ENCODE peak calls at places on chromosome 2, in four cellular contexts. One of them, this sample, is unnamed.

GRCh38 chr2:1137992-1138391 is 187.3 kb downstream of the SNTG2 start:
- DNase-seq in cardiac fibroblast: no peak
- DNase-seq in Calu3: no peak
- DNase-seq in astrocyte: no peak
- DNase-seq in this sample: no peak

GRCh38 chr2:231172020-231172419 is 26.4 kb upstream of the ARMC9 start:
- DNase-seq in cardiac fibroblast: peak
- DNase-seq in Calu3: no peak
- DNase-seq in astrocyte: peak
- DNase-seq in this sample: no peak

GRCh38 chr2:222569826-222570225 is 86.1 kb downstream of the FARSB start:
- DNase-seq in cardiac fibroblast: no peak
- DNase-seq in Calu3: no peak
- DNase-seq in astrocyte: peak
- DNase-seq in this sample: no peak

GRCh38 chr2:178377046-178377445 is 73.9 kb downstream of the PRKRA start:
- DNase-seq in cardiac fibroblast: no peak
- DNase-seq in Calu3: no peak
- DNase-seq in astrocyte: no peak
- DNase-seq in this sample: no peak

GRCh38 chr2:61597300-61598289 is 59.4 kb upstream of the XPO1 start:
- DNase-seq in cardiac fibroblast: no peak
- DNase-seq in Calu3: no peak
- DNase-seq in astrocyte: no peak
- DNase-seq in this sample: no peak

GRCh38 chr2:176812376-176812775 is 400.2 kb upstream of the HNRNPA3 start:
- DNase-seq in cardiac fibroblast: no peak
- DNase-seq in Calu3: no peak
- DNase-seq in astrocyte: no peak
- DNase-seq in this sample: no peak

GRCh38 chr2:117968724-117969121 is 45.1 kb downstream of the CCDC93 start:
- DNase-seq in cardiac fibroblast: no peak
- DNase-seq in Calu3: no peak
- DNase-seq in astrocyte: no peak
- DNase-seq in this sample: no peak

GRCh38 chr2:105919826-105920225 is 175.1 kb downstream of the NCK2 start:
- DNase-seq in cardiac fibroblast: peak
- DNase-seq in Calu3: peak
- DNase-seq in astrocyte: peak
- DNase-seq in this sample: peak

GRCh38 chr2:42859006-42859552 is 66.7 kb upstream of the HAAO start:
- DNase-seq in cardiac fibroblast: peak
- DNase-seq in Calu3: peak
- DNase-seq in astrocyte: peak
- DNase-seq in this sample: peak

GRCh38 chr2:68463287-68463877 is 3.7 kb downstream of the FBXO48 start:
- DNase-seq in cardiac fibroblast: peak
- DNase-seq in Calu3: no peak
- DNase-seq in astrocyte: peak
- DNase-seq in this sample: no peak

GRCh38 chr2:172208881-172209325 is 106.2 kb upstream of the DLX2 start:
- DNase-seq in cardiac fibroblast: peak
- DNase-seq in Calu3: no peak
- DNase-seq in astrocyte: peak
- DNase-seq in this sample: no peak

GRCh38 chr2:216064014-216064630 is 17.5 kb downstream of the PECR start:
- DNase-seq in cardiac fibroblast: no peak
- DNase-seq in Calu3: no peak
- DNase-seq in astrocyte: peak
- DNase-seq in this sample: no peak

GRCh38 chr2:216056739-216057138 is 24.9 kb downstream of the PECR start:
- DNase-seq in cardiac fibroblast: no peak
- DNase-seq in Calu3: no peak
- DNase-seq in astrocyte: no peak
- DNase-seq in this sample: no peak

GRCh38 chr2:216055661-216056060 is 25.9 kb downstream of the PECR start:
- DNase-seq in cardiac fibroblast: no peak
- DNase-seq in Calu3: no peak
- DNase-seq in astrocyte: no peak
- DNase-seq in this sample: no peak

GRCh38 chr2:216057688-216058193 is 23.9 kb downstream of the PECR start:
- DNase-seq in cardiac fibroblast: peak
- DNase-seq in Calu3: peak
- DNase-seq in astrocyte: peak
- DNase-seq in this sample: no peak

GRCh38 chr2:216059233-216059834 is 22.3 kb downstream of the PECR start:
- DNase-seq in cardiac fibroblast: no peak
- DNase-seq in Calu3: no peak
- DNase-seq in astrocyte: no peak
- DNase-seq in this sample: no peak
- TF ChIP-seq CTCF in cardiac fibroblast: peak
- TF ChIP-seq CTCF in Calu3: peak
- TF ChIP-seq CTCF in astrocyte: peak
- TF ChIP-seq CTCF in this sample: peak

DNA sequence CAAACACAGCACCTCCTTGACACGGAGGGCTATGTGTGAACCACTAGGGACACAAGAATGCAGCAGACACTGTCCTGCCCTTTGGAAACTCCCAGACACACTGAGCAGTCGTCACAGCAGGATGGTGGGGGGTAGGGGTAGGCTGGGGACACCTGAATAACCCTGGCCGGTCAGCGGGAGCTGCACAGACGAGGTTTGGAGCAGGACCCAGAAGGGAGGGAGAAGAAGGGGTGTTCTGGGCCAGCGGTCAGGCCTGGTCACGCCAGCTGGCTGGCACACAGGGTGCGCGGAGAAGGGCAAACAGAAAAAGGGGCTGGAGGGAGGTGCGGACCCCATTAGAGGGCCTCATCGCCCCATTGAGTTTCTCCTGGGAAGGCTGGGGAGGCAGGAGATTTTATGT is 39.9 kb upstream of the FOSL2 start:
- DNase-seq in cardiac fibroblast: no peak
- DNase-seq in Calu3: no peak
- DNase-seq in astrocyte: no peak
- DNase-seq in this sample: no peak
- TF ChIP-seq CTCF in cardiac fibroblast: no peak
- TF ChIP-seq CTCF in Calu3: no peak
- TF ChIP-seq CTCF in astrocyte: no peak
- TF ChIP-seq CTCF in this sample: no peak

GRCh38 chr2:39409697-39410389 is 27.2 kb downstream of the MAP4K3 start:
- DNase-seq in cardiac fibroblast: no peak
- DNase-seq in Calu3: no peak
- DNase-seq in astrocyte: no peak
- DNase-seq in this sample: no peak

GRCh38 chr2:39405364-39405763 is 31.7 kb downstream of the MAP4K3 start:
- DNase-seq in cardiac fibroblast: no peak
- DNase-seq in Calu3: no peak
- DNase-seq in astrocyte: no peak
- DNase-seq in this sample: no peak

GRCh38 chr2:39408351-39409136 is 28.5 kb downstream of the MAP4K3 start:
- DNase-seq in cardiac fibroblast: no peak
- DNase-seq in Calu3: no peak
- DNase-seq in astrocyte: no peak
- DNase-seq in this sample: no peak

GRCh38 chr2:39411186-39411944 is 25.7 kb downstream of the MAP4K3 start:
- DNase-seq in cardiac fibroblast: peak
- DNase-seq in Calu3: peak
- DNase-seq in astrocyte: peak
- DNase-seq in this sample: no peak

GRCh38 chr2:39407516-39408296 is 29.4 kb downstream of the MAP4K3 start:
- DNase-seq in cardiac fibroblast: no peak
- DNase-seq in Calu3: no peak
- DNase-seq in astrocyte: no peak
- DNase-seq in this sample: no peak
- TF ChIP-seq CTCF in cardiac fibroblast: no peak
- TF ChIP-seq CTCF in Calu3: no peak
- TF ChIP-seq CTCF in astrocyte: no peak
- TF ChIP-seq CTCF in this sample: no peak

GRCh38 chr2:20635698-20636584 is 15.0 kb downstream of the HS1BP3 start:
- DNase-seq in cardiac fibroblast: peak
- DNase-seq in Calu3: peak
- DNase-seq in astrocyte: no peak
- DNase-seq in this sample: peak

GRCh38 chr2:20633794-20634259 is 17.1 kb downstream of the HS1BP3 start:
- DNase-seq in cardiac fibroblast: no peak
- DNase-seq in Calu3: peak
- DNase-seq in astrocyte: no peak
- DNase-seq in this sample: no peak

GRCh38 chr2:20635096-20635475 is 15.8 kb downstream of the HS1BP3 start:
- DNase-seq in cardiac fibroblast: no peak
- DNase-seq in Calu3: peak
- DNase-seq in astrocyte: no peak
- DNase-seq in this sample: no peak

GRCh38 chr2:20633001-20633400 is 17.9 kb downstream of the HS1BP3 start:
- DNase-seq in cardiac fibroblast: no peak
- DNase-seq in Calu3: no peak
- DNase-seq in astrocyte: no peak
- DNase-seq in this sample: no peak

GRCh38 chr2:20634430-20635095 is 16.3 kb downstream of the HS1BP3 start:
- DNase-seq in cardiac fibroblast: peak
- DNase-seq in Calu3: peak
- DNase-seq in astrocyte: peak
- DNase-seq in this sample: no peak
- TF ChIP-seq CTCF in cardiac fibroblast: no peak
- TF ChIP-seq CTCF in Calu3: no peak
- TF ChIP-seq CTCF in astrocyte: no peak
- TF ChIP-seq CTCF in this sample: no peak

This sample was measured in endothelial cell.